ENCODE peak calls at places on chromosomes 3 and 15, in four cellular contexts. Z is ovary, H is sigmoid colon, Q is upper lobe of left lung. B is an unnamed sample.

GRCh38 chr3:49377483-49377882 is 19.3 kb upstream of the GPX1 start:
- DNase-seq in H (no peak), Q (no peak), Z (no peak), B (no peak)

GRCh38 chr15:36967929-36968328 is 132.4 kb downstream of the MEIS2 start:
- DNase-seq in Q (no peak), H (no peak), Z (no peak), B (no peak)

GRCh38 chr15:70289191-70289955 is 191.7 kb upstream of the TLE3 start:
- DNase-seq in Q (no peak), Z (no peak), H (peak), B (peak)

GRCh38 chr3:110344487-110344886 is 727.1 kb upstream of the NECTIN3 start:
- DNase-seq in Q (no peak), Z (no peak), H (no peak), B (no peak)

GRCh38 chr3:176584413-176585176 is 612.7 kb downstream of the TBL1XR1 start:
- DNase-seq in H (no peak), Z (no peak), Q (no peak), B (no peak)

GRCh38 chr3:20336572-20336971 is 150.6 kb upstream of the SGO1 start:
- DNase-seq in H (no peak), Z (no peak), Q (no peak), B (no peak)

GRCh38 chr3:135513106-135514063 is 452.1 kb upstream of the PPP2R3A start:
- DNase-seq in Q (no peak), H (no peak), Z (no peak), B (no peak)

GRCh38 chr15:101025116-101025885 is 106.1 kb downstream of the LRRK1 start:
- DNase-seq in Z (no peak), H (peak), Q (no peak), B (no peak)

GRCh38 chr3:170639003-170639402 is 53.1 kb upstream of the SLC7A14 start:
- DNase-seq in Q (no peak), Z (no peak), H (no peak), B (no peak)

GRCh38 chr3:196559826-196560225 is 8.5 kb downstream of the WDR53 start:
- DNase-seq in H (no peak), Q (no peak), Z (no peak), B (no peak)

GRCh38 chr3:24365168-24365567 is 129.5 kb downstream of the THRB start:
- DNase-seq in Q (no peak), Z (no peak), H (no peak), B (peak)

GRCh38 chr3:182105875-182106274 is 394.1 kb downstream of the SOX2 start:
- DNase-seq in H (no peak), Z (no peak), Q (no peak), B (no peak)

GRCh38 chr3:100710355-100711198 is 1.3 kb downstream of the TFG start:
- DNase-seq in Q (no peak), H (no peak), Z (no peak), B (peak)

GRCh38 chr15:39579487-39580116 is 1.3 kb upstream of the THBS1 start:
- DNase-seq in Q (peak), H (peak), Z (peak), B (peak)

GRCh38 chr3:164452707-164453106 is 625.6 kb downstream of the SI start:
- DNase-seq in Z (no peak), Q (no peak), H (no peak), B (no peak)

GRCh38 chr3:169914321-169914720 is 2.9 kb downstream of the SAMD7 start:
- DNase-seq in H (no peak), Q (no peak), Z (no peak), B (no peak)

GRCh38 chr15:80093854-80094418 is 34.5 kb downstream of the ZFAND6 start:
- DNase-seq in H (peak), Z (peak), Q (no peak), B (peak)

GRCh38 chr3:52028572-52028971 is 27.8 kb downstream of the DUSP7 start:
- DNase-seq in Z (no peak), Q (peak), H (no peak), B (no peak)

GRCh38 chr3:101249512-101249911 is 70.9 kb downstream of the IMPG2 start:
- DNase-seq in H (no peak), Q (no peak), Z (no peak), B (no peak)

GRCh38 chr3:29186131-29186599 is 94.7 kb upstream of the RBMS3 start:
- DNase-seq in Z (no peak), H (no peak), Q (no peak), B (no peak)

GRCh38 chr15:64459382-64459781 is 996 bp upstream of the ZNF609 start:
- DNase-seq in Z (no peak), Q (no peak), H (no peak), B (no peak)

GRCh38 chr3:16460273-16460672 is 53.2 kb downstream of the RFTN1 start:
- DNase-seq in H (no peak), Z (no peak), Q (no peak), B (no peak)

GRCh38 chr3:83321891-83322290 is 1560.4 kb upstream of the GBE1 start:
- DNase-seq in Z (no peak), Q (no peak), H (no peak), B (no peak)

GRCh38 chr3:193997228-193998192 is 138.4 kb upstream of the HES1 start:
- DNase-seq in H (no peak), Z (no peak), Q (no peak), B (no peak)

GRCh38 chr15:88606437-88606794 is 14.7 kb upstream of the AEN start:
- DNase-seq in Q (no peak), Z (no peak), H (no peak), B (no peak)

GRCh38 chr15:59825926-59826325 is 136.8 kb upstream of the BNIP2 start:
- DNase-seq in Q (no peak), H (no peak), Z (no peak), B (no peak)

GRCh38 chr3:107899996-107900651 is 190.7 kb downstream of the CD47 start:
- DNase-seq in Z (no peak), H (no peak), Q (no peak), B (no peak)

GRCh38 chr3:146243559-146243958 is 7.3 kb downstream of the PLSCR4 start:
- DNase-seq in H (no peak), Q (no peak), Z (no peak), B (no peak)

GRCh38 chr3:127814325-127814781 is 8.0 kb downstream of the MGLL start:
- DNase-seq in Z (no peak), H (no peak), Q (no peak), B (no peak)

GRCh38 chr3:32614956-32615355 is 44.3 kb upstream of the DYNC1LI1 start:
- DNase-seq in Q (no peak), H (no peak), Z (no peak), B (no peak)

GRCh38 chr3:14204605-14205284 is 26.1 kb downstream of the LSM3 start:
- DNase-seq in H (peak), Z (peak), Q (no peak), B (no peak)

GRCh38 chr15:93029613-93030429 is 59.2 kb downstream of the RGMA start:
- DNase-seq in Z (peak), Q (peak), H (peak), B (no peak)

GRCh38 chr15:36880226-36880912 is 220.0 kb downstream of the MEIS2 start:
- DNase-seq in H (no peak), Z (no peak), Q (peak), B (no peak)

GRCh38 chr15:92984161-92984560 is 84.0 kb downstream of the CHD2 start:
- DNase-seq in H (no peak), Q (no peak), Z (no peak), B (no peak)

GRCh38 chr3:160023476-160023875 is 34.8 kb downstream of the IL12A start:
- DNase-seq in Q (no peak), Z (no peak), H (no peak), B (no peak)

GRCh38 chr15:40151499-40151898 is 9.4 kb upstream of the BUB1B start:
- DNase-seq in Q (no peak), Z (no peak), H (no peak), B (no peak)

DNA sequence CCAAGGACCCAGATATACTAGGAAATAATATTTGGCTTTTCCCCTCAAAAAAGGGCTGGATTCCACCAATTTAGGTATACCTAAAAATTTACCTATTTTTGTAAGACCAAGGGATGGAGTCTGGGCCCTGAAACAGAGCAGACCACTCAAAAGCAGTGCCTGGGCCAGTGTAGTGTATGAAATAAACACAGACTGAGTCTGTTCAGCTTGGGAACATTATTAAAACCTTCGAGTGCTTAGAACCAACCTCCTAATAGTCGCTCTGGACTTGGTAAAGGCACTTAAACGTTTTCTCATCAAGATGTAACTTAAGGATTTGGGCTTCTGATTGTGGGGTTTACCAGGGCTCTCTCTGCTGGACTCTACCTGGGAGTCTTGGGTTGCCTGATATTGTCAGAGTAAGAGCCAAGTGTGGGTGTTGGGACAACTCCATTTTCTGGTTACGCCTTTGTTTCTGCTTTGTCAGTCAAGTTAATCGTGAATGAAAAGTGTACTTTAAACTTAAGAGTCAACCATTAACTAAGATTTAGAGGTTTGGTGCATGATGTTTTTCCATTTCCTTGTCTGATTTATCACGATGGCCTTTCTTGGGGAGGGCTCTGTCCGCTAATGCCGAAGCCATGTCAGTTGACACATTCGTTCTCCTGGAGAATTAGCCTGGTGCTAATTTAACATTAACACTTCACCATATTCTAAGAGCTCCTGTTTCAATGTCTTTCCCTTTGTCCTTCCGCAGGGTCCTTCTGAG is 221.0 kb upstream of the TPM1 start:
- DNase-seq in H (no peak), Q (no peak), Z (no peak), B (peak)
- TF ChIP-seq EP300 in H (no peak), Q (no peak), Z (no peak), B (no peak)

GRCh38 chr3:71050521-71051258 is 532.8 kb downstream of the FOXP1 start:
- DNase-seq in Z (no peak), Q (no peak), H (no peak), B (no peak)
- TF ChIP-seq EP300 in Z (no peak), Q (no peak), H (no peak), B (no peak)

GRCh38 chr3:30186741-30187219 is 419.6 kb upstream of the TGFBR2 start:
- DNase-seq in Q (no peak), Z (no peak), H (no peak), B (no peak)
- TF ChIP-seq EP300 in Q (no peak), Z (no peak), H (no peak), B (no peak)

GRCh38 chr3:115292677-115293076 is 145.6 kb upstream of the ZBTB20 start:
- DNase-seq in H (no peak), Z (no peak), Q (no peak), B (no peak)
- TF ChIP-seq EP300 in H (no peak), Z (no peak), Q (no peak), B (no peak)

GRCh38 chr3:195442573-195443390 is at the start of gene ACAP2:
- DNase-seq in H (peak), Z (peak), Q (peak), B (peak)
- TF ChIP-seq EP300 in H (no peak), Z (no peak), Q (no peak), B (no peak)

DNA sequence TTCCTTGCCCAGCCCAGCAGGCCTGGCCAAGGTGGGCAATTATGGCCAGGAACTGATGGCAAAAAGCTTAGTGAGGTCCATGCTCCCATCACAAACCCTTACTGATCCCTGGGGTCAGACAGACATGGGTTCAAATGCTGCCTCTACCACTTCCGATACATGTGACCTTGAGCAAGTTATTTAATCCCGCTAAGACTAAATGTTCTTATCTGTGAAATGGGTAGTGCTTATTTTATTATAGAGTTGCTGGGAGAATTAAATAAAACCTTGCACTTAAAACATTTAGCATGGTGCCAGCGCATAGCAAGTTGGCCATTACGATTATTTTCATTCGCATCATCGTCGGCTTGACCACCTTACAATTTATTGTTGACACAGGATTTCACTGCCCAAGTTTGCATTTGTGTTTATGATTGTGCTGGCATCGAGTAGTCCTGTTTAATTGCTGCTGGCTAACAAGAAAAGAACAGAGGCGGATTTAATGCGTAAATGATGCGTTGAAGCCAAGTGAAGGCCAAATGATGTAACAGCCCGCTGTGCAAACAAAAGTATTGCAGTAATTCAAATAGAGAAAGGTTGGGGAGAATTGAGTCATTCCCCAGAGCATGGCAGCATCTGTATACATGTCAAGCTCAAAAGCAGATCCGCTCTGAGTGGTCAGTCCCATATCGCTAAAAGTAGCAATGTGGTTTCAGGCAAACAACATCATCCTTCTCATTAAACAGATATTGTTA is 7.3 kb upstream of the FURIN start:
- DNase-seq in Q (no peak), H (no peak), Z (no peak), B (no peak)
- TF ChIP-seq EP300 in Q (no peak), H (no peak), Z (no peak), B (no peak)

GRCh38 chr3:9399746-9400145 is 2.3 kb downstream of the SETD5 start:
- DNase-seq in Q (no peak), H (peak), Z (peak), B (peak)
- TF ChIP-seq EP300 in Q (no peak), H (no peak), Z (no peak), B (no peak)

DNA sequence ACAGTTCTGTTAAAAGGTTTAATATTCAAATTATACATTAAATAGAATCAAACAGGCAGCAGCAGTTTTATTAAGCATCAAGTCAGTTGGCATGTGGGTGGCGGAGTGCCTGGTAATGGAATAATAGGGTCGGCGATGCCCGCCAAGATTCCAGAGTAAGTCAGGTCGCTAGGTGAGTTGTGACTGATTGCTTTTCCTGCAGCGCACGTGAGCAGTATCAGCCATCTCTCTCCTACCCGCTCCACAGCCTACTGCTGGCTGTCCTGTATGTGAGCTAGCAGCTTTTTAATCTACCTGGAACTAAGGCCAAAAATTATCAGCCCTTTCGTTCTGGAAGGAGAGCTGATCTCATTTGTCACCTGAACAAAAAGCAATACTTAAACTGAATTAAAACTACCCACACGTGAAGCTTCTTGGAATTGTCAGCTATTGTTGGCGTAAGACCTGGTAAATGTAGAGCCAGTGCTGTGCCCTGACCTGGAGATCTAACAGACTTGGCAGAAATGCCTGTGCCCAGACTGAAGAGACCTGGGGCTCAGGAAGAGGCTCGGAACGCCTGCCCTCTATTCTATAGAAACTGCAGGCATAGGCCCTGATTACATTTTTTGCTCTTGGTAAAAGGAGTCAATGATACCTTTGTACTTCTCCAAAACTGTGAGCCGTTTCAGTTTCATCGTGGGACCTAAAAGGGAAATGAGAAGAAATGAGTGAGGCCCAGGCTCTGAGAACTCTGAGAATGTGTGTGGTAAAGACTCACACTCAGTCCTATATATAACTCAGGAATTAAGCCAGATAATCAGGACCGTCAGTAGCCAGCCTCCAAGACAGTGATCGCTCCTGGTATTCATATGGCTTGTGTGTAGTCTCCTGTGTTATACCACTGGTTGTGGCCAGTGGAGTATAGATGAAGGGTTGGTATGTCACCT is 21.9 kb downstream of the IDH3A start:
- DNase-seq in H (no peak), Q (no peak), Z (no peak), B (no peak)
- TF ChIP-seq EP300 in H (no peak), Q (no peak), Z (no peak), B (no peak)

B was measured in stomach.